ENCODE peak calls at places on chromosomes 7 and 10, in ten cellular contexts. D is Peyer's patch, O is endodermal cell, M is tibial nerve, E is testis, T is uterus, N is pancreas, P is spleen, J is kidney, H is ovary. Z is an unnamed sample. For H3K4me1, the result is how much of the 10 kb centered on the place peaks cover.

GRCh38 chr7:98900815-98901214 is 22.5 kb downstream of the TRRAP start:
- DNase-seq in D (no peak), O (no peak), M (no peak), E (no peak), T (no peak), N (no peak), P (no peak), J (no peak), H (no peak), Z (no peak)

GRCh38 chr10:46019541-46020343 is 10.7 kb downstream of the NCOA4 start:
- DNase-seq in D (no peak), O (no peak), M (peak), E (no peak), T (no peak), N (no peak), P (no peak), J (no peak), H (no peak), Z (no peak)

GRCh38 chr7:66152538-66153191 is 38.0 kb downstream of the CRCP start:
- DNase-seq in D (no peak), O (peak), M (no peak), E (peak), T (no peak), N (no peak), P (no peak), J (no peak), H (no peak), Z (no peak)

GRCh38 chr7:79118143-79118542 is 335.3 kb downstream of the MAGI2 start:
- DNase-seq in D (no peak), O (no peak), M (no peak), E (no peak), T (no peak), N (no peak), P (no peak), J (no peak), H (no peak), Z (no peak)

GRCh38 chr7:70736715-70737460 is 395.1 kb upstream of the GALNT17 start:
- DNase-seq in D (no peak), O (no peak), M (peak), E (no peak), T (peak), N (no peak), P (no peak), J (no peak), H (no peak), Z (no peak)

GRCh38 chr10:28778524-28778923 is 101.2 kb downstream of the BAMBI start:
- DNase-seq in D (no peak), O (no peak), M (no peak), E (no peak), T (no peak), N (no peak), P (no peak), J (no peak), H (no peak), Z (no peak)

GRCh38 chr10:24912214-24912613 is 40.2 kb downstream of the PRTFDC1 start:
- DNase-seq in D (no peak), O (no peak), M (no peak), E (no peak), T (no peak), N (no peak), P (no peak), J (no peak), H (no peak), Z (no peak)

GRCh38 chr10:99329238-99329890 is at the start of gene CNNM1:
- DNase-seq in D (no peak), O (peak), M (no peak), E (peak), T (no peak), N (peak), P (peak), J (peak), H (peak), Z (no peak)

GRCh38 chr10:62422068-62422590 is 48.0 kb downstream of the ZNF365 start:
- DNase-seq in D (no peak), O (no peak), M (no peak), E (no peak), T (no peak), N (no peak), P (no peak), J (no peak), H (no peak), Z (no peak)

GRCh38 chr10:15370741-15371701 is at the start of gene FAM171A1:
- DNase-seq in D (no peak), O (peak), M (no peak), E (peak), T (peak), N (peak), P (peak), J (peak), H (peak), Z (peak)

GRCh38 chr7:23022258-23022745 is 8.4 kb upstream of the HYCC1 start:
- DNase-seq in D (no peak), O (no peak), M (no peak), E (no peak), T (no peak), N (no peak), P (no peak), J (peak), H (no peak), Z (no peak)

GRCh38 chr7:25216837-25217236 is 11.4 kb downstream of the NPVF start:
- DNase-seq in D (no peak), O (no peak), M (no peak), E (no peak), T (no peak), N (no peak), P (no peak), J (no peak), H (no peak), Z (no peak)

GRCh38 chr7:124183649-124184048 is 150.8 kb upstream of the TMEM229A start:
- DNase-seq in D (no peak), O (no peak), M (no peak), E (no peak), T (no peak), N (no peak), P (no peak), J (no peak), H (no peak), Z (no peak)

GRCh38 chr10:110399163-110400094 is 94.7 kb upstream of the SMNDC1 start:
- DNase-seq in D (no peak), O (no peak), M (no peak), E (peak), T (peak), N (peak), P (no peak), J (peak), H (no peak), Z (peak)

GRCh38 chr7:12578930-12579640 is 8.6 kb downstream of the SCIN start:
- DNase-seq in D (no peak), O (no peak), M (no peak), E (no peak), T (no peak), N (no peak), P (no peak), J (no peak), H (no peak), Z (no peak)

GRCh38 chr10:130554701-130555410 is 418.7 kb downstream of the GLRX3 start:
- DNase-seq in D (no peak), O (no peak), M (no peak), E (no peak), T (no peak), N (no peak), P (no peak), J (no peak), H (no peak), Z (no peak)

GRCh38 chr10:36880898-36881297 is 244.5 kb upstream of the ANKRD30A start:
- DNase-seq in D (no peak), O (no peak), M (no peak), E (no peak), T (no peak), N (no peak), P (no peak), J (no peak), H (no peak), Z (no peak)

GRCh38 chr7:2893411-2893861 is 49.3 kb upstream of the GNA12 start:
- DNase-seq in D (peak), O (no peak), M (no peak), E (no peak), T (no peak), N (no peak), P (no peak), J (no peak), H (no peak), Z (no peak)

GRCh38 chr7:98324782-98325181 is 43.3 kb downstream of the BRI3 start:
- DNase-seq in D (no peak), O (no peak), M (no peak), E (no peak), T (no peak), N (no peak), P (no peak), J (no peak), H (no peak), Z (no peak)

GRCh38 chr7:7104314-7104698 is 78.0 kb upstream of the C1GALT1 start:
- DNase-seq in D (no peak), O (no peak), M (no peak), E (no peak), T (no peak), N (no peak), P (no peak), J (no peak), H (no peak), Z (no peak)

GRCh38 chr7:106347229-106347833 is 62.5 kb upstream of the NAMPT start:
- DNase-seq in D (no peak), O (no peak), M (no peak), E (no peak), T (no peak), N (no peak), P (no peak), J (no peak), H (no peak), Z (no peak)

GRCh38 chr7:44678096-44678467 is 70.6 kb upstream of the ZMIZ2 start:
- DNase-seq in D (no peak), O (no peak), M (no peak), E (no peak), T (no peak), N (no peak), P (peak), J (no peak), H (no peak), Z (no peak)

GRCh38 chr7:130903358-130903974 is 169.5 kb upstream of the KLF14 start:
- DNase-seq in D (no peak), O (no peak), M (no peak), E (no peak), T (no peak), N (no peak), P (no peak), J (no peak), H (no peak), Z (no peak)

GRCh38 chr10:12061124-12061523 is 7.6 kb upstream of the DHTKD1 start:
- DNase-seq in D (no peak), O (no peak), M (no peak), E (no peak), T (no peak), N (no peak), P (no peak), J (no peak), H (no peak), Z (no peak)

GRCh38 chr10:54800677-54801480 is at the start of gene PCDH15:
- DNase-seq in D (no peak), O (peak), M (no peak), E (peak), T (no peak), N (no peak), P (no peak), J (peak), H (no peak), Z (no peak)

GRCh38 chr7:95309951-95310350 is 14.4 kb downstream of the PON1 start:
- DNase-seq in D (no peak), O (no peak), M (no peak), E (no peak), T (no peak), N (no peak), P (no peak), J (no peak), H (no peak), Z (no peak)

GRCh38 chr10:6351540-6351939 is 148.8 kb downstream of the PFKFB3 start:
- DNase-seq in D (no peak), O (no peak), M (no peak), E (no peak), T (no peak), N (no peak), P (no peak), J (no peak), H (no peak), Z (no peak)

GRCh38 chr10:124943301-124944092 is 1.6 kb downstream of the ZRANB1 start:
- DNase-seq in D (no peak), O (no peak), M (no peak), E (no peak), T (no peak), N (no peak), P (no peak), J (no peak), H (no peak), Z (no peak)

GRCh38 chr7:137909042-137909441 is 62.3 kb upstream of the DGKI start:
- DNase-seq in D (no peak), O (no peak), M (peak), E (no peak), T (peak), N (no peak), P (no peak), J (no peak), H (peak), Z (no peak)

GRCh38 chr7:30977896-30978564 is 14.3 kb downstream of the GHRHR start:
- DNase-seq in D (no peak), O (peak), M (no peak), E (peak), T (peak), N (peak), P (no peak), J (no peak), H (no peak), Z (peak)

GRCh38 chr10:67663449-67664087 is 32.4 kb downstream of the CTNNA3 start:
- DNase-seq in D (no peak), O (peak), M (no peak), E (peak), T (no peak), N (no peak), P (no peak), J (no peak), H (no peak), Z (no peak)

GRCh38 chr7:127786184-127786583 is 134.2 kb downstream of the SND1 start:
- DNase-seq in D (no peak), O (no peak), M (no peak), E (no peak), T (no peak), N (no peak), P (no peak), J (no peak), H (no peak), Z (no peak)

DNA sequence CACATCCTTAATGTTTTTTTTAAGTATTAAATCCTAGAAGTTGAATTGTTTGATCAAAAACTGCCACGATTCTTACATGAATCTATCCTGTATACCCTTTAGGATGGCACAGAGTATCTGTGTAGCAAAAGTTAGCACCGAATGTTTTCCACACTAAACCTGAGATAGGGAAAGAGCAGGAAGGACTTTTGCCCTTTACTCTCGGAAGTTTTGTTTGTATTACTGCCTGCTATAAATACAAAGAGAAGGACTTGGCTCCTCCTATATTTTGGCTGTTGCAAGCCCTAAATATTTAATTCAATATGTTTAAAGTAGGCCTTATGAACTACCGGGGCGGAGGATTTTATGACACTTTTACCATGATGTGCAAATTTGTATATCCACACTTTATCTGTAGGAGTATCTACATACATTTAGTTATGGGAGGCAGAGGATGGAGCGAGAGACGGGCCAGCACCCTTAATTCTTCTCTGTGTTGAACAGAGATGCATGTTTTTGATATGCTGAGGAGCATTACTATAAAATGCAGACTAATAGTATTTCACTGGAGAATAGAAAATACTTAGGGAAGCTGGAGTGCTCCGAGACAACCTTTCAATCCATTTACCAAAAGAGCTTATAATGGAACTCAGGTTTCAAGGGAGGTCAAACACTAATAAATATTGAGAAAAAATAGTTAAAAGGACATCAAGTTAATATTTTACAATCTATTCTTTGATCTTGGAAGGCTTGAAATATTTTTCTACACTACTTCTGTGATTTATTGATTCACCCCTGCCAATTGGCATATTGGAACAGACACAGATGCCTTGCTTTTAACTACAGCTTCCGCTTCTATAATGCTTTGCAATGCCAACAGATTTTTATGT is 97.4 kb downstream of the CHN2 start:
- DNase-seq in D (no peak), O (no peak), M (no peak), E (no peak), T (no peak), N (no peak), P (no peak), J (no peak), H (no peak), Z (no peak)
- H3K4me1 ChIP-seq in D (under half), O (under half), M (under half), E (under half), T (under half), N (under half), P (under half), J (under half), H (under half), Z (under half)

GRCh38 chr10:121595806-121596667 is 2.2 kb downstream of the FGFR2 start:
- DNase-seq in D (no peak), O (peak), M (no peak), E (no peak), T (peak), N (no peak), P (no peak), J (no peak), H (no peak), Z (no peak)

GRCh38 chr10:121594076-121594475 is 4.2 kb downstream of the FGFR2 start:
- DNase-seq in D (no peak), O (no peak), M (no peak), E (no peak), T (no peak), N (no peak), P (no peak), J (no peak), H (no peak), Z (no peak)

GRCh38 chr10:121596668-121597503 is 1.4 kb downstream of the FGFR2 start:
- DNase-seq in D (no peak), O (peak), M (no peak), E (peak), T (peak), N (no peak), P (no peak), J (peak), H (peak), Z (peak)

GRCh38 chr10:121594623-121595320 is 3.5 kb downstream of the FGFR2 start:
- DNase-seq in D (no peak), O (no peak), M (no peak), E (no peak), T (no peak), N (no peak), P (no peak), J (no peak), H (no peak), Z (no peak)

DNA sequence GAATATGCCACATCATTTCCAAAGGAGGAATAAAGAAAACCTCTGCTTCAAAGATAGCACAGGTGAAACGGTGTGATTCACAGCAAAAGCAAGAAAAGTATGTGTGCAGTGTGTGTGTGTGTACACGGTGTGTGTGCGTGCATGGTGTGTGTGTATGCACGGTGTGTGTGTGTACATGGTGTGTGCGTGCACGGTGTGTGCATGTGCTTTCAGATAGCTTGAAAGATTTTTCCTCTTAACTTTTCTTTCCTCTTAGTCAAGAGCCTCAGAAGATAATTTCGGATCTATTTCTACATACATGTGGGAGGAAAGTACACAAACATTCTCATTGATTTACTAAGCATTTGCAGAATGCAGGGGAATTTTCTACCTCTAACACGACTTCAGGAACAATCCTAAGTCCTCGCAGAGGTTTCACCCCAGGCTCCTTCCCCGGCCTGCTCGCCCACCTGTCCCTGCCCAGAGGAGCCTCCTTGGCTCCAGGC is 2.9 kb downstream of the FGFR2 start:
- DNase-seq in D (no peak), O (no peak), M (no peak), E (no peak), T (no peak), N (no peak), P (no peak), J (no peak), H (no peak), Z (no peak)
- H3K4me3 ChIP-seq in D (no peak), O (peak), M (no peak), E (no peak), T (peak), N (no peak), P (no peak), J (peak), H (peak), Z (peak)

GRCh38 chr7:135976312-135977019 is 693 bp downstream of the MTPN start:
- DNase-seq in D (peak), O (no peak), M (no peak), E (peak), T (no peak), N (no peak), P (peak), J (no peak), H (no peak), Z (no peak)
- H3K4me1 ChIP-seq in D (under half), O (under half), M (under half), E (under half), T (under half), N (under half), P (half or more), J (under half), H (under half), Z (half or more)

GRCh38 chr7:150369740-150370501 is 1.3 kb downstream of the REPIN1 start:
- DNase-seq in D (no peak), O (peak), M (no peak), E (no peak), T (no peak), N (no peak), P (peak), J (no peak), H (no peak), Z (no peak)

GRCh38 chr7:150370612-150371071 is 2.0 kb downstream of the REPIN1 start:
- DNase-seq in D (no peak), O (no peak), M (no peak), E (no peak), T (no peak), N (no peak), P (no peak), J (no peak), H (no peak), Z (no peak)

GRCh38 chr7:150372271-150373048 is 3.8 kb downstream of the REPIN1 start:
- DNase-seq in D (no peak), O (peak), M (no peak), E (no peak), T (no peak), N (peak), P (no peak), J (peak), H (no peak), Z (no peak)

GRCh38 chr7:150371996-150372270 is 3.3 kb downstream of the REPIN1 start:
- DNase-seq in D (no peak), O (peak), M (no peak), E (no peak), T (no peak), N (no peak), P (no peak), J (no peak), H (no peak), Z (no peak)

DNA sequence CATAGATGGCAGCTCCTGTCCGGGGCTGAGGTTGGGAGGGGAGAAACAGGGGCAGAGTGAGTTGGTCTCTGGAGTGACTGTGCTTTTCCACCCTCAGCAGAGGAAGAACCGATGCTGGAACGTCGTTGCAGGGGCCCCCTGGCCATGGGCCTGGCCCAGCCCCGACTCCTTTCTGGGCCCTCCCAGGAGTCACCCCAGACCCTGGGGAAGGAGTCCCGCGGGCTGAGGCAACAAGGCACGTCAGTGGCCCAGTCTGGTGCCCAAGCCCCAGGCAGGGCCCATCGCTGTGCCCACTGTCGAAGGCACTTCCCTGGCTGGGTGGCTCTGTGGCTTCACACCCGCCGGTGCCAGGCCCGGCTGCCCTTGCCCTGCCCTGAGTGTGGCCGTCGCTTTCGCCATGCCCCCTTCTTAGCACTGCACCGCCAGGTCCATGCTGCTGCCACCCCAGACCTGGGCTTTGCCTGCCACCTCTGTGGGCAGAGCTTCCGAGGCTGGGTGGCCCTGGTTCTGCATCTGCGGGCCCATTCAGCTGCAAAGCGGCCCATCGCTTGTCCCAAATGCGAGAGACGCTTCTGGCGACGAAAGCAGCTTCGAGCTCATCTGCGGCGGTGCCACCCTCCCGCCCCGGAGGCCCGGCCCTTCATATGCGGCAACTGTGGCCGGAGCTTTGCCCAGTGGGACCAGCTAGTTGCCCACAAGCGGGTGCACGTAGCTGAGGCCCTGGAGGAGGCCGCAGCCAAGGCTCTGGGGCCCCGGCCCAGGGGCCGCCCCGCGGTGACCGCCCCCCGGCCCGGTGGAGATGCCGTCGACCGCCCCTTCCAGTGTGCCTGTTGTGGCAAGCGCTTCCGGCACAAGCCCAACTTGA is 2.7 kb downstream of the REPIN1 start:
- DNase-seq in D (no peak), O (no peak), M (no peak), E (no peak), T (no peak), N (no peak), P (peak), J (no peak), H (no peak), Z (no peak)
- H3K4me3 ChIP-seq in D (peak), O (no peak), M (no peak), E (peak), T (no peak), N (no peak), P (no peak), J (no peak), H (no peak), Z (no peak)